ENCODE peak calls at places on chromosome 16, in four cellular contexts. Y, W, G and Z are unnamed samples.
A peak's percentile ranks its signal among the peaks of the same experiment; 100 is the strongest.

GRCh38 chr16:87213536-87213935 is 103.7 kb downstream of the C16orf95 start:
- DNase-seq in G (no peak), Y (no peak), W (no peak), Z (no peak)

GRCh38 chr16:1002399-1003161 is 21.0 kb downstream of the SOX8 start:
- DNase-seq in Y (peak; percentile 64), W (peak; percentile 46), G (peak; percentile 89), Z (peak; percentile 26)

GRCh38 chr16:89954462-89954861 is 5.9 kb downstream of the DEF8 start:
- DNase-seq in G (no peak), Y (no peak), W (no peak), Z (no peak)

GRCh38 chr16:88785106-88785924 is at the start of gene PIEZO1:
- DNase-seq in Y (peak; percentile 93), W (no peak), G (peak; percentile 64), Z (no peak)

GRCh38 chr16:11610580-11610979 is 23.9 kb upstream of the LITAF start:
- DNase-seq in Y (no peak), G (no peak), W (no peak), Z (no peak)

GRCh38 chr16:17847234-17847795 is 376.6 kb upstream of the XYLT1 start:
- DNase-seq in G (no peak), Y (no peak), W (no peak), Z (no peak)

GRCh38 chr16:30185683-30186421 is 2.5 kb downstream of the CORO1A start:
- DNase-seq in G (no peak), W (no peak), Y (peak; percentile 16), Z (no peak)

GRCh38 chr16:25157476-25157875 is 45.9 kb downstream of the LCMT1 start:
- DNase-seq in W (no peak), G (no peak), Y (no peak), Z (no peak)

GRCh38 chr16:77555781-77556180 is 120.9 kb upstream of the ADAMTS18 start:
- DNase-seq in G (no peak), Y (no peak), W (no peak), Z (no peak)

GRCh38 chr16:88633684-88634140 is 4.7 kb upstream of the IL17C start:
- DNase-seq in G (no peak), Y (peak; percentile 74), W (peak; percentile 86), Z (no peak)

GRCh38 chr16:23863511-23864422 is 28.0 kb downstream of the PRKCB start:
- DNase-seq in G (no peak), Y (no peak), W (no peak), Z (no peak)

GRCh38 chr16:30356401-30357084 is 1.4 kb upstream of the CD2BP2 start:
- DNase-seq in Y (no peak), W (no peak), G (no peak), Z (no peak)

GRCh38 chr16:83768976-83769375 is 38.8 kb upstream of the HSBP1 start:
- DNase-seq in G (no peak), Y (no peak), W (no peak), Z (no peak)

GRCh38 chr16:47574091-47575054 is 113.2 kb downstream of the PHKB start:
- DNase-seq in G (peak; percentile 56), Y (no peak), W (no peak), Z (peak; percentile 44)

GRCh38 chr16:25151996-25152395 is 40.5 kb downstream of the LCMT1 start:
- DNase-seq in W (no peak), Y (no peak), G (peak; percentile 59), Z (no peak)

GRCh38 chr16:58280846-58281301 is 14.0 kb downstream of the PRSS54 start:
- DNase-seq in Y (no peak), G (no peak), W (no peak), Z (no peak)

GRCh38 chr16:82867425-82867824 is 240.7 kb downstream of the CDH13 start:
- DNase-seq in G (peak; percentile 25), Y (no peak), W (no peak), Z (no peak)

GRCh38 chr16:88461291-88462269 is 8.5 kb downstream of the ZFPM1 start:
- DNase-seq in Y (peak; percentile 81), W (peak; percentile 76), G (peak; percentile 14), Z (no peak)

GRCh38 chr16:47592232-47592631 is 131.1 kb downstream of the PHKB start:
- DNase-seq in Y (no peak), W (no peak), G (no peak), Z (no peak)

GRCh38 chr16:66426112-66427035 is 721 bp upstream of the BEAN1 start:
- DNase-seq in G (no peak), Y (no peak), W (no peak), Z (no peak)

GRCh38 chr16:89360760-89361435 is 129.5 kb downstream of the ANKRD11 start:
- DNase-seq in W (no peak), G (no peak), Y (no peak), Z (no peak)

GRCh38 chr16:11665071-11665491 is 3.2 kb upstream of the SNN start:
- DNase-seq in W (peak; percentile 67), Y (no peak), G (no peak), Z (no peak)

GRCh38 chr16:71929048-71929447 is 33.7 kb downstream of the IST1 start:
- DNase-seq in W (no peak), Y (no peak), G (peak; percentile 76), Z (no peak)

GRCh38 chr16:55832788-55833583 is at the start of gene CES1:
- DNase-seq in Y (no peak), W (peak; percentile 75), G (peak; percentile 17), Z (no peak)

GRCh38 chr16:56896244-56896643 is 31.2 kb downstream of the SLC12A3 start:
- DNase-seq in G (no peak), Y (no peak), W (no peak), Z (no peak)

GRCh38 chr16:89924298-89924924 is 1.3 kb downstream of the TUBB3 start:
- DNase-seq in W (peak; percentile 85), G (peak; percentile 68), Y (peak; percentile 56), Z (no peak)

GRCh38 chr16:24993722-24994686 is 21.2 kb downstream of the ARHGAP17 start:
- DNase-seq in W (no peak), G (peak; percentile 90), Y (peak; percentile 16), Z (peak; percentile 44)

DNA sequence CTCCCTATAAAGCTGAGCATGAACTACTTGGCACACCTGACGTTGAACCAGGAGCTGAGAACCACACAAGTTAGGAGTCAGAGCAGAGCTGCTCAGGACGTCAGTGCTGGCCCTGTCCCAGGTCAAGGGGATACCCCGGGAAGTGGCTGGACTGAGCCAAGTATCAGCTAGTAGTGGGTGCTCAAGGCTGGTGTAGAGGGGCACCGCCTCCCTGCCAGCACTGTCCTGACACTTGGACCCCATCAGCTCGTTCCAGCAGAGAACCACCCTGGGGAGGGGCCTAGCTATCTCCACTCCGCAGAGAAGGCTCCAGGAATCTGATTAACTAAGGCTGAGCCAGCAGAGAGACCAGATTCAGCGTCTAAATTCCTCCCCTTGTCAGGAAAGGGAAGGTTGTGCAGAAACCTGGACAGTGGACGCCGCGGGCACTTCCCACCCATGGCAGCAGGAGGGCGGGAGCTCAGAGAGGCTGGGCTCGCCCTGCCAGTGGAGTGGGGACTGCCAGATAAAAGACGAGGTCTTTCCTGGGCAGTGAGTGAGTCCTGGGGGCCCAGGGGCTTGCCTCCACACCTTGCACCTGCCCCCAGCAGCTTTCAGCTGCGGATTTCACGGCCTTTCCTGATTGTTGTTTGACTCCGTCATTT is 21.0 kb downstream of the C16orf90 start:
- DNase-seq in G (no peak), W (no peak), Y (peak; percentile 60), Z (no peak)
- H4K20me1 ChIP-seq in G (no peaks in the 10 kb centered on the region), W (peaks cover 3% of the 10 kb centered on the region), Y (peaks cover 20% of the 10 kb centered on the region), Z (peaks cover 13% of the 10 kb centered on the region)

GRCh38 chr16:85718682-85719081 is 29.9 kb upstream of the GINS2 start:
- DNase-seq in W (peak; percentile 67), Y (peak; percentile 73), G (no peak), Z (no peak)
- H2AFZ ChIP-seq in W (no peak overlapping the region), Y (peak overlapping the region; percentile 23), G (no peak overlapping the region), Z (no peak overlapping the region)

GRCh38 chr16:15979801-15980200 is 30.4 kb downstream of the ABCC1 start:
- DNase-seq in Y (no peak), W (no peak), G (no peak), Z (no peak)

GRCh38 chr16:15983898-15984297 is 34.5 kb downstream of the ABCC1 start:
- DNase-seq in W (no peak), G (peak; percentile 78), Y (no peak), Z (no peak)

GRCh38 chr16:15981382-15981781 is 32.0 kb downstream of the ABCC1 start:
- DNase-seq in W (no peak), Y (no peak), G (no peak), Z (no peak)

GRCh38 chr16:15976929-15977637 is 27.7 kb downstream of the ABCC1 start:
- DNase-seq in G (peak; percentile 90), Y (no peak), W (no peak), Z (no peak)

GRCh38 chr16:15980329-15980728 is 30.9 kb downstream of the ABCC1 start:
- DNase-seq in W (no peak), G (no peak), Y (no peak), Z (no peak)
- H4K20me1 ChIP-seq in W (peaks cover 2% of the 10 kb centered on the region), G (no peaks in the 10 kb centered on the region), Y (no peaks in the 10 kb centered on the region), Z (peaks cover 4% of the 10 kb centered on the region)

DNA sequence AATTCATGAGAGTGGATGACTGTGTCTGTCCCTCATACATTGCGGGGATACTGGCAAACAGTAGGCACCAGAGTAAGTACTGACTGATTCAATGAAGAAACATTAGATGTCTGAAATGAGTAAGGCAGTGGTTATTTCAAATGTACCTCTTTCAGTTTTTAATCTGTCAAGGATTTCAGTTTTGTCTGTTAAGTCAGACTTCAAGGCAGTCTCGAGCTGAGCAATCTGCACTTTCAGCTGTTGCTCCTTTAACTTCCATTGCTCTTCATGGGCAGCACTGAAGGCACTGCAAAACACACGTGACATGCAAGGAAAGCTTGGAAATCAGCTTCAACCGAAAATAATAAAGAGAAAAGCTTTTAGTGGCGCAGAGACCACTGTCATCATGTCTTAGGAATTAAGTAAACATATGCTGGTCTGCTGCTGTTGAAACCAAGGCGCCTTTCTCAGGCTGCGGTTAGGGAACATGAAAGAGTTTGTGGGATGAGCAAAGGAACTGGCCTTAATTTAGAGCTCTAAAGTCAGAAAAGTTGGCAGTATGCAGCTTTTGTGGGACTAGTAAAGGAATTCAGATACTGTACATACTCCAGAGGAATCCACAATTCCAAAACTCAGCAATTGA is 38.8 kb downstream of the RPGRIP1L start:
- DNase-seq in W (no peak), Y (no peak), G (peak; percentile 74), Z (no peak)
- H2AFZ ChIP-seq in W (no peak overlapping the region), Y (peak overlapping the region; percentile 16), G (peak overlapping the region; percentile 24), Z (no peak overlapping the region)

GRCh38 chr16:70494777-70495176 is 28.6 kb downstream of the COG4 start:
- DNase-seq in W (no peak), G (no peak), Y (no peak), Z (no peak)
- H4K20me1 ChIP-seq in W (no peaks in the 10 kb centered on the region), G (no peaks in the 10 kb centered on the region), Y (no peaks in the 10 kb centered on the region), Z (no peaks in the 10 kb centered on the region)

GRCh38 chr16:53433930-53434435 is 288 bp upstream of the RBL2 start:
- DNase-seq in G (peak; percentile 84), W (no peak), Y (peak; percentile 7), Z (no peak)
- H2AFZ ChIP-seq in G (peak overlapping the region; percentile 90), W (peak overlapping the region; percentile 91), Y (peak overlapping the region; percentile 100), Z (peak overlapping the region; percentile 89)

GRCh38 chr16:67935402-67936123 is 1.1 kb downstream of the PSMB10 start:
- DNase-seq in W (peak; percentile 99), G (peak; percentile 89), Y (peak; percentile 99), Z (peak; percentile 93)
- H4K20me1 ChIP-seq in W (no peaks in the 10 kb centered on the region), G (no peaks in the 10 kb centered on the region), Y (no peaks in the 10 kb centered on the region), Z (no peaks in the 10 kb centered on the region)

GRCh38 chr16:2495041-2495440 is 18.7 kb upstream of the ATP6V0C start:
- DNase-seq in W (no peak), G (no peak), Y (no peak), Z (no peak)
- H2AFZ ChIP-seq in W (no peak overlapping the region), G (no peak overlapping the region), Y (no peak overlapping the region), Z (no peak overlapping the region)

GRCh38 chr16:49748322-49748721 is 107.6 kb downstream of the ZNF423 start:
- DNase-seq in W (no peak), Y (no peak), G (no peak), Z (no peak)
- H4K20me1 ChIP-seq in W (no peaks in the 10 kb centered on the region), Y (peaks cover 3% of the 10 kb centered on the region), G (no peaks in the 10 kb centered on the region), Z (no peaks in the 10 kb centered on the region)